ENCODE peak calls at places on chromosomes 3 and 15, in four cellular contexts. E is GM12878, Y is HepG2, U is K562. V is an unnamed sample.

GRCh38 chr3:128144512-128144911 is 8.8 kb upstream of the EEFSEC start:
- DNase-seq in E (no peak), Y (no peak), U (no peak), V (no peak)

GRCh38 chr3:114242947-114243346 is 5.6 kb upstream of the ZNF80 start:
- DNase-seq in E (peak; percentile 41), Y (no peak), U (no peak), V (no peak)

GRCh38 chr3:143443851-143444331 is 324.3 kb downstream of the CHST2 start:
- DNase-seq in E (no peak), Y (no peak), U (peak; percentile 72), V (peak; percentile 93)

GRCh38 chr15:57253082-57253481 is 123.2 kb upstream of the CGNL1 start:
- DNase-seq in E (no peak), Y (no peak), U (peak; percentile 11), V (no peak)

GRCh38 chr3:32421991-32422859 is 30.6 kb downstream of the CMTM7 start:
- DNase-seq in E (no peak), Y (no peak), U (no peak), V (peak; percentile 38)

GRCh38 chr15:31088672-31089360 is 12.7 kb downstream of the TRPM1 start:
- DNase-seq in E (no peak), Y (peak; percentile 57), U (no peak), V (no peak)

GRCh38 chr3:61875976-61876671 is 314.8 kb downstream of the PTPRG start:
- DNase-seq in E (no peak), Y (no peak), U (no peak), V (no peak)

GRCh38 chr3:172787746-172788145 is 37.2 kb downstream of the ECT2 start:
- DNase-seq in E (no peak), Y (no peak), U (no peak), V (no peak)

GRCh38 chr3:177726807-177727206 is 529.5 kb upstream of the TBL1XR1 start:
- DNase-seq in E (no peak), Y (no peak), U (no peak), V (no peak)

GRCh38 chr3:27105904-27106303 is 263.3 kb downstream of the NEK10 start:
- DNase-seq in E (no peak), Y (no peak), U (no peak), V (peak; percentile 6)

GRCh38 chr3:24683511-24684384 is 189.1 kb upstream of the THRB start:
- DNase-seq in E (no peak), Y (peak; percentile 26), U (peak; percentile 46), V (peak; percentile 35)

GRCh38 chr3:62144482-62144881 is 228.9 kb downstream of the FEZF2 start:
- DNase-seq in E (no peak), Y (no peak), U (no peak), V (no peak)

GRCh38 chr15:68515371-68516095 is 63.3 kb upstream of the CORO2B start:
- DNase-seq in E (no peak), Y (no peak), U (no peak), V (no peak)

GRCh38 chr15:65054333-65055200 is 9.4 kb downstream of the SLC51B start:
- DNase-seq in E (no peak), Y (peak; percentile 64), U (peak; percentile 76), V (peak; percentile 93)

GRCh38 chr3:111669926-111670630 is 74.9 kb upstream of the ZBED2 start:
- DNase-seq in E (no peak), Y (no peak), U (no peak), V (no peak)

GRCh38 chr15:60935130-60935529 is 294.0 kb downstream of the RORA start:
- DNase-seq in E (no peak), Y (no peak), U (no peak), V (no peak)

GRCh38 chr3:127867986-127868385 is 45.7 kb upstream of the MGLL start:
- DNase-seq in E (no peak), Y (no peak), U (no peak), V (no peak)

GRCh38 chr3:170555329-170555728 is 30.5 kb downstream of the SLC7A14 start:
- DNase-seq in E (no peak), Y (no peak), U (no peak), V (no peak)

GRCh38 chr3:53688989-53689388 is 157.2 kb downstream of the CHDH start:
- DNase-seq in E (no peak), Y (no peak), U (no peak), V (peak; percentile 11)

GRCh38 chr15:83848315-83849050 is 194.6 kb downstream of the ADAMTSL3 start:
- DNase-seq in E (no peak), Y (no peak), U (no peak), V (peak; percentile 14)

GRCh38 chr3:73175698-73176097 is 114.2 kb downstream of the EBLN2 start:
- DNase-seq in E (no peak), Y (no peak), U (no peak), V (no peak)

GRCh38 chr3:5219216-5219615 is 31.7 kb downstream of the EDEM1 start:
- DNase-seq in E (no peak), Y (no peak), U (no peak), V (no peak)

GRCh38 chr3:2452249-2452648 is 353.6 kb downstream of the CNTN4 start:
- DNase-seq in E (no peak), Y (no peak), U (no peak), V (no peak)

GRCh38 chr3:160027541-160028195 is 39.0 kb downstream of the IL12A start:
- DNase-seq in E (peak; percentile 55), Y (no peak), U (peak; percentile 4), V (no peak)

GRCh38 chr3:153055217-153055616 is 106.8 kb upstream of the RAP2B start:
- DNase-seq in E (no peak), Y (no peak), U (no peak), V (no peak)

GRCh38 chr3:138686771-138687221 is 78.2 kb downstream of the FAIM start:
- DNase-seq in E (peak; percentile 82), Y (peak; percentile 89), U (peak; percentile 82), V (peak; percentile 52)

GRCh38 chr3:98188553-98188952 is 22.1 kb downstream of the OR5H15 start:
- DNase-seq in E (peak; percentile 53), Y (peak; percentile 16), U (no peak), V (peak; percentile 7)

GRCh38 chr3:71581981-71582611 is 1.4 kb downstream of the FOXP1 start:
- DNase-seq in E (no peak), Y (peak; percentile 58), U (peak; percentile 64), V (no peak)

GRCh38 chr15:84817461-84818081 is 415 bp downstream of the ALPK3 start:
- DNase-seq in E (no peak), Y (no peak), U (no peak), V (no peak)

GRCh38 chr3:62252614-62253147 is 120.7 kb downstream of the FEZF2 start:
- DNase-seq in E (no peak), Y (no peak), U (no peak), V (no peak)

GRCh38 chr15:95559875-95560394 is 770.6 kb upstream of the NR2F2 start:
- DNase-seq in E (no peak), Y (no peak), U (peak; percentile 76), V (peak; percentile 85)

GRCh38 chr15:32691316-32692032 is 26.3 kb upstream of the GREM1 start:
- DNase-seq in E (no peak), Y (no peak), U (no peak), V (no peak)

GRCh38 chr15:86615816-86616215 is 536.1 kb downstream of the AGBL1 start:
- DNase-seq in E (no peak), Y (no peak), U (no peak), V (no peak)

GRCh38 chr3:183764854-183765731 is 60.3 kb downstream of the MAP6D1 start:
- DNase-seq in E (no peak), Y (no peak), U (no peak), V (no peak)

GRCh38 chr3:147424325-147424910 is 15.3 kb downstream of the ZIC1 start:
- DNase-seq in E (no peak), Y (no peak), U (no peak), V (no peak)

GRCh38 chr3:117219296-117219695 is 509.7 kb downstream of the TUSC7 start:
- DNase-seq in E (no peak), Y (no peak), U (no peak), V (no peak)

GRCh38 chr3:184805351-184806038 is 6.5 kb upstream of the VPS8 start:
- DNase-seq in E (no peak), Y (peak; percentile 72), U (peak; percentile 50), V (no peak)

GRCh38 chr3:49412632-49413337 is 562 bp downstream of the TCTA start:
- DNase-seq in E (no peak), Y (no peak), U (no peak), V (no peak)
- TF ChIP-seq ESRRA in E (no peak), Y (no peak), U (no peak), V (no peak)

GRCh38 chr15:90749754-90750153 is 32.6 kb downstream of the BLM start:
- DNase-seq in E (no peak), Y (no peak), U (no peak), V (no peak)
- TF ChIP-seq JUNB in E (no peak), Y (no peak), U (no peak), V (no peak)

GRCh38 chr3:141230293-141230692 is 1.3 kb upstream of the PXYLP1 start:
- DNase-seq in E (no peak), Y (no peak), U (no peak), V (no peak)

GRCh38 chr3:141233457-141234161 is 2.0 kb downstream of the PXYLP1 start:
- DNase-seq in E (no peak), Y (no peak), U (no peak), V (no peak)

GRCh38 chr3:141231923-141232861 is 567 bp downstream of the PXYLP1 start:
- DNase-seq in E (no peak), Y (no peak), U (peak; percentile 27), V (no peak)

GRCh38 chr3:141229132-141229531 is 2.5 kb upstream of the PXYLP1 start:
- DNase-seq in E (no peak), Y (no peak), U (no peak), V (no peak)

DNA sequence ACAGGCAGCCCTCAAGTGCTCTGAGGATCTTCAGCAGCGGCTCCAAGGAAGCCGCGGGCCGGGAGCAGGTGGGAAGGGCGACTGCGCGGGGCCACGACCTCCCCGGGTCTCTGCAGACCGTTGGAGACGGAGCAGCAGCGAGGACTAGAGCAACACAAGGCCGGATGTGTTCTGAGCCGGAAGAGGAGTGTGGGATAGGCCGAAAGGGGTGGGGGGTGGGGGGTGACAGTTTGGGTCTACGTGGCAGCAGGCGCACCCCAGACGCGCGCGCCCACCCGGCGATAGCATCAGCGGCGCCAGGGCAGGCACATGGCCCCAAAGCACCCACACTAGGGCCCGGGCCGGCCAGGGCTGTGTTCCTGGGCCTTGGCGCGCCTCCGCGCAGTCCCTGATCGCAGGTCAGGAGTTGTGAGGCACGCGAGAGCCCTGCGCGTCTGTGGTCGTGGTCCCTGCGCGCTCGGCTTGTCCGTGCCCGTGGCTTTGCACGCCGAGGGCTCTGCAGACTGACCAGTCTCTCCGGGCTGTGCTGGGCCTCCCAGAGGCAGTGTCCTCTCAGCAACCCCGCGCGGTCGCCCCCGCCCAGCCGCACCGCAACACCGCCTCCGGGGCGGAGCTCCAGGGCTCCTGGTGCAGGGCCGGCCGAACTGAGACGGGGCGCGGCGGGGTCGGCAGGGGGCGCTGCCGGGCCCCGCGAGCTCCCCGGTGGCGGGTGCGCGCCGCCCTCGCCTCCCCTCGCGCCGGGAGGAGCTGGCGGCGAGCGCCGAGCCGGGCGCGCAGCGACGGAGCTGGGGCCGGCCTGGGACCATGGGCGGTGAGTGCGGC is at the start of gene PXYLP1:
- DNase-seq in E (peak; percentile 16), Y (peak; percentile 72), U (peak; percentile 93), V (peak; percentile 75)
- TF ChIP-seq ESRRA in E (no peak), Y (no peak), U (peak; percentile 62), V (no peak)

GRCh38 chr3:16728762-16729745 is 123.8 kb upstream of the DAZL start:
- DNase-seq in E (no peak), Y (no peak), U (no peak), V (no peak)
- TF ChIP-seq JUNB in E (no peak), Y (no peak), U (no peak), V (no peak)

GRCh38 chr15:55358471-55358870 is 39.4 kb downstream of the PIGB start:
- DNase-seq in E (no peak), Y (no peak), U (no peak), V (no peak)
- TF ChIP-seq ESRRA in E (no peak), Y (no peak), U (no peak), V (no peak)